ENCODE peak calls at places on chromosomes 1 and 21, in seven cellular contexts. L is GM12865, G is colonic mucosa, I is heart left ventricle, K is transverse colon, F is AG04450, O is right atrium auricular region. Q is an unnamed sample.

GRCh38 chr1:174265273-174265672 is 106.0 kb downstream of the RABGAP1L start:
- DNase-seq in F (no peak), G (no peak), L (no peak), K (no peak), I (no peak), O (no peak), Q (no peak)

GRCh38 chr1:33267468-33268205 is 11.3 kb downstream of the ZNF362 start:
- DNase-seq in G (no peak), F (no peak), K (no peak), I (no peak), O (no peak), L (no peak), Q (peak)

GRCh38 chr1:78490861-78491310 is at the start of gene PTGFR:
- DNase-seq in L (no peak), K (no peak), F (no peak), O (no peak), G (peak), I (peak), Q (peak)

GRCh38 chr1:164561007-164561406 is 2.0 kb downstream of the PBX1 start:
- DNase-seq in I (no peak), O (no peak), L (no peak), F (no peak), G (no peak), K (no peak), Q (no peak)

GRCh38 chr1:62790716-62791115 is 6.8 kb downstream of the ATG4C start:
- DNase-seq in K (no peak), O (no peak), L (no peak), F (no peak), G (no peak), I (no peak), Q (no peak)

GRCh38 chr1:115313173-115313572 is 24.9 kb downstream of the NGF start:
- DNase-seq in K (no peak), I (peak), O (no peak), G (no peak), L (no peak), F (no peak), Q (no peak)

GRCh38 chr1:4594286-4594991 is 60.0 kb upstream of the AJAP1 start:
- DNase-seq in F (no peak), O (no peak), I (no peak), L (no peak), G (no peak), K (no peak), Q (no peak)

GRCh38 chr1:197391303-197392226 is 123.5 kb downstream of the CRB1 start:
- DNase-seq in F (no peak), L (no peak), G (no peak), I (no peak), K (no peak), O (no peak), Q (no peak)

GRCh38 chr1:230754831-230755230 is 7.6 kb downstream of the CAPN9 start:
- DNase-seq in G (peak), L (no peak), F (no peak), I (peak), K (no peak), O (no peak), Q (no peak)

GRCh38 chr1:245211035-245211749 is 56.4 kb downstream of the KIF26B start:
- DNase-seq in F (no peak), K (no peak), G (no peak), L (no peak), O (no peak), I (no peak), Q (no peak)

GRCh38 chr21:42433946-42434551 is 30.3 kb downstream of the UBASH3A start:
- DNase-seq in L (no peak), O (no peak), F (no peak), I (no peak), G (peak), K (peak), Q (peak)

GRCh38 chr1:52511851-52512615 is 40.9 kb downstream of the TUT4 start:
- DNase-seq in G (no peak), F (no peak), I (no peak), O (no peak), L (no peak), K (no peak), Q (no peak)

GRCh38 chr1:205241366-205242030 is 13.8 kb downstream of the TMCC2 start:
- DNase-seq in F (no peak), K (no peak), G (no peak), I (no peak), L (no peak), O (no peak), Q (no peak)

GRCh38 chr1:8600336-8600735 is 217.1 kb downstream of the RERE start:
- DNase-seq in F (no peak), L (no peak), O (no peak), G (no peak), K (no peak), I (no peak), Q (no peak)

GRCh38 chr1:8597455-8597854 is 220.0 kb downstream of the RERE start:
- DNase-seq in O (no peak), K (no peak), L (no peak), F (no peak), I (no peak), G (no peak), Q (no peak)

GRCh38 chr1:8599813-8600212 is 217.6 kb downstream of the RERE start:
- DNase-seq in L (no peak), O (no peak), F (no peak), K (peak), G (peak), I (no peak), Q (no peak)

GRCh38 chr1:8598783-8599182 is 218.7 kb downstream of the RERE start:
- DNase-seq in K (no peak), F (no peak), O (no peak), L (no peak), I (peak), G (no peak), Q (no peak)

DNA sequence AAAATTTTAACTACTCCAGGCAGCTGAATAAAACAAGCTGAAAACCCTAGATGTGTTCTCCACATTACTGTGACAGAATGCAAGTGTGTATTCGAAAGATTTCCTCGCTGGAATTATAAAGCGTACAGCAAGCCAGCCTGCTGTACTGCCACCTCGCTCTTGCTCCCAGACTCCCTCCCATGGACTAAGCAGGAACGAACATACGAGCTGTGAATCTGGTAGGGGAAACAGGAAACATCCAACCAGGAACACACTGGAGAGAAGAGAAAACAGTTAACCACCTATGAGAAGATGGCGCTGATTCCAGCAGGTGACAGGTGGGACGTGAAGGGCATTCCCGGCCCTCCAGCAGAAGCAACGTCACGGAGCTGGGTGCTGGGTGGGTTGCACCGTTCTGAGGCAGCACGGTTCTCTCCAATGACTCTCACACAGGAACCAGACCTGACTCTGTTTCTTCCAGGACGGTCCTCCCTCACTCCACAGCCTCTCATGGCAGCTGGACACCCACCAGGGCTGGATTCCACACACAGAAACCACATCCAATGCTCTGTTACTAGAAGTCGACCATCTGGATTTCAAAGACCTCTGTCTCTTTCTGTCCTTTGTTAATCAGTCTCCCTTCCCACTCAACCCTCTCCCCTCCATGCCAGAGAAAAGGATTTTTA is 219.2 kb downstream of the RERE start:
- DNase-seq in G (peak), K (peak), F (no peak), L (no peak), O (peak), I (peak), Q (peak)
- TF ChIP-seq CTCF in G (peak), K (peak), F (peak), L (no peak), O (peak), I (peak), Q (peak)

GRCh38 chr1:100039571-100039970 is 69.8 kb downstream of the SLC35A3 start:
- DNase-seq in I (no peak), K (no peak), O (no peak), F (no peak), L (no peak), G (no peak), Q (no peak)
- H3K4me3 ChIP-seq in I (peak), K (no peak), O (peak), F (peak), L (peak), G (peak), Q (peak)

DNA sequence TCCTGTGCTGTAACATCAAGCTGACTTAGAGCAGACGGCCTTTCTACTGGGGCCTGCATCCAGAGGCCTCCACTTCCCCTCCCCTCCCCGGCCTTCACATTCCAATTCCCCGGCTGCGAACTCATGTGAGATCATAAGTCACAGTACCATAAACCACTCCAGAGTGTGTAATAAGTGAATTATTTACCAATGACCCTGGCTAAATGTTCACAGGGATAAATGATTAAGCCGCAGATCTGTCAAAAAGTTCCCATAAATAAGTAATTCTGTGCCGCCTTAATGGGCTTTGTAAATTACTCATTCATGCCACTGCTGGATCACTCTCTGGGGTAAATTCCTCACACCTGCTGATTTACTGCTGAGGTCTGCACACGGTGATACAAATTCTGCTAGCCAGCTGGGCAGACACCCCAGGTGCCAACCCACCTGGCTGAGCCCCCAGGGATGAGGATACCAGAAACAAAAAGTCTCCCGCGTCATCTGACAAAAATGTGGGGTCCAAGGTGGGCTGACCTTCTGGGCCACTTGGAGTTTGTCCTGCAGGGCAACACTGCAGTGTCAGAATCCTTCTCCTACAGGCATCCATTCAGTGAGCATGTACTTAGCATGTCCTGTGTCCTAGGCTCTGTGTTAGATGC is 27.3 kb upstream of the KIRREL1 start:
- DNase-seq in K (peak), I (no peak), F (peak), G (peak), O (no peak), L (no peak), Q (no peak)
- TF ChIP-seq CTCF in K (no peak), I (no peak), F (no peak), G (no peak), O (no peak), L (no peak), Q (no peak)

GRCh38 chr1:16218014-16218673 is 5.7 kb upstream of the ARHGEF19 start:
- DNase-seq in O (no peak), G (peak), F (no peak), I (no peak), K (peak), L (no peak), Q (no peak)
- H3K4me3 ChIP-seq in O (peak), G (peak), F (no peak), I (peak), K (no peak), L (no peak), Q (no peak)

GRCh38 chr1:13764533-13764932 is 64.5 kb downstream of the PRDM2 start:
- DNase-seq in K (no peak), L (no peak), O (no peak), F (no peak), G (no peak), I (no peak), Q (no peak)

GRCh38 chr1:13766906-13767564 is 67.0 kb downstream of the PRDM2 start:
- DNase-seq in G (no peak), K (no peak), F (no peak), I (no peak), O (no peak), L (no peak), Q (peak)

GRCh38 chr1:13763264-13763663 is 63.3 kb downstream of the PRDM2 start:
- DNase-seq in L (no peak), K (no peak), O (no peak), I (no peak), G (no peak), F (no peak), Q (no peak)

GRCh38 chr1:13763991-13764390 is 64.0 kb downstream of the PRDM2 start:
- DNase-seq in K (no peak), G (no peak), I (no peak), F (no peak), L (no peak), O (no peak), Q (no peak)

GRCh38 chr1:13764933-13765332 is 64.9 kb downstream of the PRDM2 start:
- DNase-seq in L (peak), F (no peak), O (no peak), I (no peak), G (no peak), K (no peak), Q (no peak)
- TF ChIP-seq CTCF in L (no peak), F (no peak), O (no peak), I (no peak), G (no peak), K (no peak), Q (no peak)

Q was measured in epithelial cell of esophagus.